ENCODE peak calls at places on chromosomes 12 and 14, in nine cellular contexts. R is endothelial cell, O is left ventricle myocardium inferior, I is pancreas, E is tibial artery, H is GM12864, Z is IMR-90, U is astrocyte of the spinal cord, K is upper lobe of right lung. Q is an unnamed sample.

GRCh38 chr12:119627686-119628085 is 34.1 kb downstream of the TMEM233 start:
- DNase-seq in O (no peak), E (no peak), H (no peak), U (no peak), K (no peak), R (no peak), I (no peak), Z (no peak), Q (no peak)

GRCh38 chr14:29236401-29236800 is 469.8 kb downstream of the FOXG1 start:
- DNase-seq in K (no peak), Z (no peak), R (no peak), U (no peak), H (no peak), I (no peak), E (no peak), O (no peak), Q (no peak)

GRCh38 chr12:99281277-99281676 is 366.3 kb upstream of the GARIN6 start:
- DNase-seq in O (no peak), Z (no peak), R (no peak), I (no peak), H (peak), U (peak), K (no peak), E (no peak), Q (no peak)

GRCh38 chr14:105322791-105323556 is 8.4 kb downstream of the PACS2 start:
- DNase-seq in E (no peak), Z (no peak), K (no peak), U (no peak), R (no peak), I (no peak), O (no peak), H (no peak), Q (no peak)

GRCh38 chr14:54712371-54712998 is 145.6 kb downstream of the SAMD4A start:
- DNase-seq in U (no peak), E (peak), I (no peak), H (no peak), Z (peak), K (no peak), R (no peak), O (no peak), Q (no peak)

GRCh38 chr14:89618821-89619551 is 202.0 kb upstream of the FOXN3 start:
- DNase-seq in K (peak), O (peak), Z (peak), R (peak), H (peak), U (peak), E (peak), I (peak), Q (peak)

GRCh38 chr14:101047326-101047725 is 143.8 kb upstream of the RTL1 start:
- DNase-seq in I (no peak), O (no peak), R (no peak), Z (no peak), E (no peak), H (no peak), K (no peak), U (no peak), Q (no peak)

GRCh38 chr12:68838046-68838886 is 30.3 kb downstream of the MDM2 start:
- DNase-seq in H (no peak), K (no peak), U (no peak), I (no peak), O (no peak), E (no peak), R (no peak), Z (no peak), Q (no peak)

GRCh38 chr12:109679716-109680520 is 33.7 kb upstream of the FAM222A start:
- DNase-seq in E (no peak), O (no peak), H (no peak), I (peak), U (no peak), K (no peak), Z (no peak), R (no peak), Q (no peak)

GRCh38 chr14:87017335-87017734 is 975.6 kb downstream of the GALC start:
- DNase-seq in E (no peak), Z (no peak), I (no peak), H (no peak), R (no peak), K (no peak), O (no peak), U (no peak), Q (no peak)

GRCh38 chr14:87018294-87018693 is 974.7 kb downstream of the GALC start:
- DNase-seq in H (no peak), E (no peak), K (no peak), U (no peak), R (no peak), Z (peak), O (no peak), I (no peak), Q (no peak)

GRCh38 chr14:87013583-87013982 is 979.4 kb downstream of the GALC start:
- DNase-seq in K (no peak), Z (peak), R (no peak), O (no peak), I (no peak), E (no peak), U (peak), H (no peak), Q (no peak)

DNA sequence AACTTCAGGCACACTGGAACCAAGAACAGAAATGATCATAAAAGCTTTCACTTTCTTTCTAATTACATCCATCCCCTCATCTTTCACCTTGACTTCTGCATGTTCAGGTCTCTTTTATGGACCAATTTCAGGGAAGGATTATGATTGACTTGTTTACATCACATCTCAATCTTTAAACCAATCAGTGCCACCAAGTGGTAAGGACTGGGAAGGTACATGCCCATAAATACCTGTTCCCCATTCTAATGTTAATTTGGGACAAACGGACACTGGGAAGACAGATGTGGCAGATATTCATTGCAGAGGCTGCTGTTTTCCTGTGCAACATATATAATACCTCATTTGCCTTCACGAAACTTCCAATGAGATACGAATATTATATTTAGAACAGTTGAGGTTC is 978.1 kb downstream of the GALC start:
- DNase-seq in R (no peak), H (no peak), O (no peak), U (no peak), K (no peak), I (no peak), E (no peak), Z (no peak), Q (no peak)
- TF ChIP-seq CTCF in R (peak), H (no peak), O (no peak), U (peak), K (no peak), I (no peak), E (no peak), Z (no peak), Q (no peak)

GRCh38 chr14:24297190-24297964 is 2.2 kb downstream of the DHRS1 start:
- DNase-seq in E (no peak), I (no peak), H (no peak), R (no peak), O (no peak), Z (peak), U (no peak), K (no peak), Q (no peak)
- TF ChIP-seq CTCF in E (no peak), I (no peak), H (peak), R (no peak), O (peak), Z (peak), U (peak), K (peak), Q (peak)

GRCh38 chr12:104585448-104586055 is 128.8 kb downstream of the CHST11 start:
- DNase-seq in H (no peak), I (no peak), R (no peak), Z (no peak), O (no peak), K (no peak), U (no peak), E (no peak), Q (no peak)

GRCh38 chr12:104583311-104583710 is 126.6 kb downstream of the CHST11 start:
- DNase-seq in E (no peak), O (no peak), H (no peak), R (no peak), U (no peak), I (no peak), K (no peak), Z (no peak), Q (peak)

GRCh38 chr12:104588048-104588942 is 131.5 kb downstream of the CHST11 start:
- DNase-seq in U (peak), I (no peak), O (no peak), R (no peak), H (no peak), K (no peak), E (no peak), Z (peak), Q (no peak)

GRCh38 chr12:104589215-104589614 is 132.5 kb downstream of the CHST11 start:
- DNase-seq in R (no peak), U (no peak), I (no peak), O (no peak), H (no peak), E (no peak), Z (no peak), K (no peak), Q (no peak)

DNA sequence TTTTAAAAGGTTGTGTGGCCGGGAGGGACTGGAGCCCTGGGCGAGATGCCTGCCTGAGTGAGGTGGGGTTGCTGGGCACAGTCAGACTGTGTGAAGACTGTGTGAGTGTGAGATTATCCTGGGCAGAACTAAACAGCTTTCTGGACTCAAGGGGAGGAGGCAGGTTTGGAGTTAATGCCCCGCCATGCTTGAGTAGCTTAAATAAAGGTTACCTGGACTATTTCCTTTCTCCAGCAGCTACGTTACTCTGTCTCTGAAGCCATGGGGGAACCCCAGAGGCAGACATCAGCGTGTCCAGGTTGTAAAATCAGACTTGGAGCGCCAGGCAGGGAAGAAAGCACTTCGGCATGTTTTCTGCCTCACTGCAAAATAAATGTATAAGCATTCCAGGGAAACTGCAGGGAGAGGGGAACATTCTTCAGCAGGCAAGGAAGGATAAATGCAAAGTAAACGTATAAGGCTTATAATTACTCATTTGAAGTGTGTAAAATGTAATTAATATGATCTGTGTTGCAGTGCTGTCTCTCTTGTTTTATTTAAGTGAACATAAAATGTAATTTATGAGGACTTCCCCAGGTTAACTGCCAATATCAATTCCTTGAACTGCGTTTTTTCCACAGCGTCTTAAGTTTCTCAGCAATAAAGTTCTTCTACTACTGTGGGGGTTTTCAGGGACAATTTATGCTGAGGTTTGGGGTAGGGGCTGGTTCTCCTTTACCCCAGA is 129.7 kb downstream of the CHST11 start:
- DNase-seq in K (no peak), H (no peak), R (no peak), O (no peak), I (no peak), U (no peak), E (no peak), Z (no peak), Q (no peak)
- TF ChIP-seq CTCF in K (no peak), H (no peak), R (no peak), O (no peak), I (no peak), U (no peak), E (no peak), Z (no peak), Q (no peak)

GRCh38 chr12:65313704-65314317 is 35.3 kb downstream of the MSRB3 start:
- DNase-seq in Z (peak), E (no peak), K (no peak), U (peak), O (no peak), H (no peak), R (no peak), I (no peak), Q (no peak)
- TF ChIP-seq CTCF in Z (peak), E (peak), K (peak), U (peak), O (peak), H (no peak), R (peak), I (no peak), Q (no peak)

GRCh38 chr12:44697489-44697888 is 178.6 kb downstream of the NELL2 start:
- DNase-seq in U (no peak), K (no peak), H (no peak), E (no peak), I (no peak), O (no peak), Z (no peak), R (no peak), Q (no peak)
- TF ChIP-seq CTCF in U (no peak), K (no peak), H (no peak), E (no peak), I (no peak), O (no peak), Z (no peak), R (no peak), Q (no peak)

GRCh38 chr14:21822109-21822508 is 148.5 kb upstream of the OR4E1 start:
- DNase-seq in Z (no peak), U (no peak), E (no peak), I (no peak), K (no peak), O (no peak), H (no peak), R (no peak), Q (no peak)

GRCh38 chr14:21825845-21826244 is 152.2 kb upstream of the OR4E1 start:
- DNase-seq in I (no peak), K (no peak), O (no peak), E (no peak), R (no peak), U (no peak), Z (no peak), H (no peak), Q (no peak)

DNA sequence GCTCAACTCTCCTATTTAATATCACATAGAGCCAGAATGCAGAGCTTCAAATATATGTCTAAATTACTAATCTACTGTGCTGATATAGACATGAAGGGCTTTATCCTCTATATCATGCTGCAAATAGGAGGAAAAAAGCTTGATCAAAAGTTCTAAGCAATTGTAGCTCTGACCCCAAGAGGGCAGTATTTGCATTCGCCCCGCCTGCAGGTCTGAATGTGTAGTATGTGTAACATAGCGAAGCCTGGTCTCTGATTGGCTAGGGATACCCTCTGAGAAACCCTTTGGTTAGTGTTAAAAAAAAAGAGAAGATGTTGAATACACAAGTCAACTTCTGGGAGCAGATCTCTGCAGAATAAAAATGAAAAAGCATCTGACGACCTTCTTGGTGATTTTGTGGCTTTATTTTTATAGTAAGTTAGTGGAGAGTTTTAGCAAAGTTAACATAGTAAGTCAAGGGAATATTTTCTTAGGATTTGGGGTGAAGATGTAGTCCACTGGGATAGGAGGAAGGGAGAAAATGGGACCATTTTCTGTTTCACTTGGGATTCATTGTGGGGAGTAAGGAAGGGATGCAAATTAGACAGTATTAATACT is 151.6 kb upstream of the OR4E1 start:
- DNase-seq in I (no peak), H (no peak), Z (peak), U (peak), O (no peak), K (no peak), E (no peak), R (peak), Q (peak)
- TF ChIP-seq CTCF in I (no peak), H (peak), Z (peak), U (peak), O (peak), K (peak), E (no peak), R (peak), Q (peak)

Q was measured in GM13976.